ENCODE peak calls at places on chromosomes 4 and X, in seven cellular contexts. One of them, this sample, is unnamed.

GRCh38 chrX:25034889-25035288 is 19.1 kb upstream of the ARX start:
- DNase-seq in cardiac muscle cell: no peak
- DNase-seq in K562: no peak
- DNase-seq in CD8-positive, alpha-beta T cell: no peak
- DNase-seq in GM23338: peak
- DNase-seq in left ventricle myocardium inferior: no peak
- DNase-seq in suprapubic skin: no peak
- DNase-seq in this sample: no peak

GRCh38 chr4:18859468-18859867 is 837.9 kb upstream of the LCORL start:
- DNase-seq in GM23338: peak
- DNase-seq in suprapubic skin: no peak
- DNase-seq in left ventricle myocardium inferior: no peak
- DNase-seq in cardiac muscle cell: no peak
- DNase-seq in CD8-positive, alpha-beta T cell: no peak
- DNase-seq in K562: no peak
- DNase-seq in this sample: no peak

GRCh38 chr4:183183906-183184535 is 85.0 kb downstream of the WWC2 start:
- DNase-seq in GM23338: no peak
- DNase-seq in left ventricle myocardium inferior: no peak
- DNase-seq in K562: no peak
- DNase-seq in CD8-positive, alpha-beta T cell: no peak
- DNase-seq in cardiac muscle cell: no peak
- DNase-seq in suprapubic skin: no peak
- DNase-seq in this sample: no peak

GRCh38 chrX:30027636-30028035 is 187.7 kb upstream of the MAGEB2 start:
- DNase-seq in K562: no peak
- DNase-seq in GM23338: peak
- DNase-seq in CD8-positive, alpha-beta T cell: no peak
- DNase-seq in cardiac muscle cell: no peak
- DNase-seq in left ventricle myocardium inferior: no peak
- DNase-seq in suprapubic skin: no peak
- DNase-seq in this sample: no peak

GRCh38 chr4:38967260-38968095 is 64.7 kb downstream of the TMEM156 start:
- DNase-seq in cardiac muscle cell: no peak
- DNase-seq in CD8-positive, alpha-beta T cell: no peak
- DNase-seq in K562: no peak
- DNase-seq in suprapubic skin: no peak
- DNase-seq in GM23338: no peak
- DNase-seq in left ventricle myocardium inferior: no peak
- DNase-seq in this sample: peak

GRCh38 chrX:96835660-96836289 is 47.9 kb upstream of the RPA4 start:
- DNase-seq in cardiac muscle cell: no peak
- DNase-seq in left ventricle myocardium inferior: no peak
- DNase-seq in K562: no peak
- DNase-seq in GM23338: no peak
- DNase-seq in suprapubic skin: no peak
- DNase-seq in CD8-positive, alpha-beta T cell: no peak
- DNase-seq in this sample: no peak

GRCh38 chrX:65894138-65894537 is 145.7 kb downstream of the VSIG4 start:
- DNase-seq in GM23338: no peak
- DNase-seq in left ventricle myocardium inferior: no peak
- DNase-seq in CD8-positive, alpha-beta T cell: no peak
- DNase-seq in suprapubic skin: no peak
- DNase-seq in K562: no peak
- DNase-seq in cardiac muscle cell: no peak
- DNase-seq in this sample: no peak

GRCh38 chr4:153296424-153296823 is 48.1 kb upstream of the MND1 start:
- DNase-seq in GM23338: no peak
- DNase-seq in K562: no peak
- DNase-seq in left ventricle myocardium inferior: no peak
- DNase-seq in cardiac muscle cell: no peak
- DNase-seq in suprapubic skin: no peak
- DNase-seq in CD8-positive, alpha-beta T cell: no peak
- DNase-seq in this sample: peak

GRCh38 chrX:122092978-122093377 is 1045.6 kb downstream of the GLUD2 start:
- DNase-seq in K562: peak
- DNase-seq in cardiac muscle cell: no peak
- DNase-seq in suprapubic skin: no peak
- DNase-seq in CD8-positive, alpha-beta T cell: no peak
- DNase-seq in GM23338: no peak
- DNase-seq in left ventricle myocardium inferior: no peak
- DNase-seq in this sample: no peak

GRCh38 chr4:64617813-64618212 is 208.6 kb upstream of the TECRL start:
- DNase-seq in CD8-positive, alpha-beta T cell: no peak
- DNase-seq in GM23338: peak
- DNase-seq in K562: no peak
- DNase-seq in cardiac muscle cell: no peak
- DNase-seq in left ventricle myocardium inferior: no peak
- DNase-seq in suprapubic skin: no peak
- DNase-seq in this sample: no peak

GRCh38 chrX:139823806-139824205 is 109.0 kb downstream of the ATP11C start:
- DNase-seq in K562: no peak
- DNase-seq in suprapubic skin: no peak
- DNase-seq in GM23338: no peak
- DNase-seq in CD8-positive, alpha-beta T cell: no peak
- DNase-seq in left ventricle myocardium inferior: no peak
- DNase-seq in cardiac muscle cell: no peak
- DNase-seq in this sample: no peak

GRCh38 chr4:38013461-38014366 is 53.5 kb downstream of the PTTG2 start:
- DNase-seq in GM23338: no peak
- DNase-seq in cardiac muscle cell: no peak
- DNase-seq in left ventricle myocardium inferior: peak
- DNase-seq in CD8-positive, alpha-beta T cell: no peak
- DNase-seq in suprapubic skin: no peak
- DNase-seq in K562: no peak
- DNase-seq in this sample: no peak

GRCh38 chr4:87060957-87061356 is 126.1 kb downstream of the AFF1 start:
- DNase-seq in suprapubic skin: no peak
- DNase-seq in K562: no peak
- DNase-seq in CD8-positive, alpha-beta T cell: no peak
- DNase-seq in GM23338: no peak
- DNase-seq in cardiac muscle cell: no peak
- DNase-seq in left ventricle myocardium inferior: no peak
- DNase-seq in this sample: no peak

GRCh38 chrX:9862525-9862924 is 76.3 kb downstream of the SHROOM2 start:
- DNase-seq in left ventricle myocardium inferior: no peak
- DNase-seq in suprapubic skin: no peak
- DNase-seq in GM23338: no peak
- DNase-seq in CD8-positive, alpha-beta T cell: no peak
- DNase-seq in K562: no peak
- DNase-seq in cardiac muscle cell: no peak
- DNase-seq in this sample: no peak

GRCh38 chrX:37349131-37350033 is at the start of gene PRRG1:
- DNase-seq in K562: peak
- DNase-seq in CD8-positive, alpha-beta T cell: no peak
- DNase-seq in GM23338: peak
- DNase-seq in left ventricle myocardium inferior: peak
- DNase-seq in suprapubic skin: peak
- DNase-seq in cardiac muscle cell: peak
- DNase-seq in this sample: no peak

GRCh38 chrX:14398725-14399124 is 130.6 kb upstream of the GLRA2 start:
- DNase-seq in suprapubic skin: no peak
- DNase-seq in K562: no peak
- DNase-seq in CD8-positive, alpha-beta T cell: no peak
- DNase-seq in left ventricle myocardium inferior: no peak
- DNase-seq in cardiac muscle cell: no peak
- DNase-seq in GM23338: no peak
- DNase-seq in this sample: no peak

GRCh38 chr4:40377462-40378385 is 42.6 kb downstream of the CHRNA9 start:
- DNase-seq in GM23338: no peak
- DNase-seq in CD8-positive, alpha-beta T cell: no peak
- DNase-seq in left ventricle myocardium inferior: no peak
- DNase-seq in suprapubic skin: no peak
- DNase-seq in cardiac muscle cell: no peak
- DNase-seq in K562: no peak
- DNase-seq in this sample: no peak

GRCh38 chr4:19194672-19195071 is 1057.0 kb upstream of the SLIT2 start:
- DNase-seq in GM23338: peak
- DNase-seq in CD8-positive, alpha-beta T cell: no peak
- DNase-seq in left ventricle myocardium inferior: no peak
- DNase-seq in suprapubic skin: no peak
- DNase-seq in K562: no peak
- DNase-seq in cardiac muscle cell: no peak
- DNase-seq in this sample: no peak

GRCh38 chrX:11899091-11899490 is 141.1 kb downstream of the MSL3 start:
- DNase-seq in CD8-positive, alpha-beta T cell: no peak
- DNase-seq in cardiac muscle cell: no peak
- DNase-seq in suprapubic skin: no peak
- DNase-seq in K562: no peak
- DNase-seq in GM23338: no peak
- DNase-seq in left ventricle myocardium inferior: no peak
- DNase-seq in this sample: no peak

GRCh38 chrX:31213941-31214340 is 142.1 kb upstream of the FTHL17 start:
- DNase-seq in GM23338: peak
- DNase-seq in K562: peak
- DNase-seq in left ventricle myocardium inferior: no peak
- DNase-seq in CD8-positive, alpha-beta T cell: no peak
- DNase-seq in suprapubic skin: no peak
- DNase-seq in cardiac muscle cell: peak
- DNase-seq in this sample: no peak
- TF ChIP-seq CTCF in GM23338: peak
- TF ChIP-seq CTCF in K562: peak
- TF ChIP-seq CTCF in left ventricle myocardium inferior: peak
- TF ChIP-seq CTCF in CD8-positive, alpha-beta T cell: no peak
- TF ChIP-seq CTCF in suprapubic skin: peak
- TF ChIP-seq CTCF in cardiac muscle cell: peak
- TF ChIP-seq CTCF in this sample: peak

GRCh38 chrX:129785160-129785947 is 5.6 kb downstream of the SASH3 start:
- DNase-seq in suprapubic skin: no peak
- DNase-seq in K562: no peak
- DNase-seq in GM23338: no peak
- DNase-seq in left ventricle myocardium inferior: no peak
- DNase-seq in CD8-positive, alpha-beta T cell: no peak
- DNase-seq in cardiac muscle cell: no peak
- DNase-seq in this sample: no peak
- H3K4me3 ChIP-seq in suprapubic skin: no peak
- H3K4me3 ChIP-seq in K562: no peak
- H3K4me3 ChIP-seq in GM23338: no peak
- H3K4me3 ChIP-seq in left ventricle myocardium inferior: no peak
- H3K4me3 ChIP-seq in CD8-positive, alpha-beta T cell: peak
- H3K4me3 ChIP-seq in cardiac muscle cell: no peak
- H3K4me3 ChIP-seq in this sample: no peak

DNA sequence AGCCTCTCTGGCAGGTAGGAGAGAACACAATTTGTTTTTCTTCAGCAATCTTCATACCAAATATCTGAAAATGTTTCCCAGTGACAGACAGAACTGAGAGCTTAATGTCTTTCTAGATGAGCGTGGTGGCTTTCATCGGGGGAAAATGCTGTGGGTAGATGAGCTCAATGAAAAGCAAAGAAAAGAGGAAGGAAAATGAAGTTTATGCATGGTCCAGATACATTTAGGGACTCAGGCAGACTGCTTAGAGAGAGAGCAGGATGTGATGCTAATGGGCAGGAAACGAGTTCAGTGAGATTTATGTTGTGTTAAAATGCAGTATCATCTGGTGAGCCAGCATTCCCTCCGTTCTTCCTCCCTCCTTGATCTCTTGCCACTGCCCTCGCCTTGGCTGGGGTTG is 229.2 kb downstream of the GBA3 start:
- DNase-seq in CD8-positive, alpha-beta T cell: no peak
- DNase-seq in K562: no peak
- DNase-seq in suprapubic skin: no peak
- DNase-seq in GM23338: no peak
- DNase-seq in left ventricle myocardium inferior: no peak
- DNase-seq in cardiac muscle cell: no peak
- DNase-seq in this sample: no peak
- TF ChIP-seq CTCF in CD8-positive, alpha-beta T cell: no peak
- TF ChIP-seq CTCF in K562: no peak
- TF ChIP-seq CTCF in suprapubic skin: no peak
- TF ChIP-seq CTCF in GM23338: no peak
- TF ChIP-seq CTCF in left ventricle myocardium inferior: no peak
- TF ChIP-seq CTCF in cardiac muscle cell: no peak
- TF ChIP-seq CTCF in this sample: no peak

GRCh38 chr4:128636906-128637305 is 172.6 kb upstream of the JADE1 start:
- DNase-seq in K562: no peak
- DNase-seq in left ventricle myocardium inferior: no peak
- DNase-seq in CD8-positive, alpha-beta T cell: no peak
- DNase-seq in cardiac muscle cell: no peak
- DNase-seq in GM23338: peak
- DNase-seq in suprapubic skin: no peak
- DNase-seq in this sample: no peak

GRCh38 chr4:128639586-128640270 is 169.8 kb upstream of the JADE1 start:
- DNase-seq in left ventricle myocardium inferior: no peak
- DNase-seq in cardiac muscle cell: no peak
- DNase-seq in K562: no peak
- DNase-seq in CD8-positive, alpha-beta T cell: no peak
- DNase-seq in suprapubic skin: no peak
- DNase-seq in GM23338: no peak
- DNase-seq in this sample: no peak

GRCh38 chr4:128635141-128635911 is 174.2 kb upstream of the JADE1 start:
- DNase-seq in GM23338: no peak
- DNase-seq in suprapubic skin: no peak
- DNase-seq in K562: peak
- DNase-seq in CD8-positive, alpha-beta T cell: no peak
- DNase-seq in cardiac muscle cell: peak
- DNase-seq in left ventricle myocardium inferior: peak
- DNase-seq in this sample: no peak

GRCh38 chr4:128633067-128633466 is 176.4 kb upstream of the JADE1 start:
- DNase-seq in left ventricle myocardium inferior: no peak
- DNase-seq in GM23338: no peak
- DNase-seq in cardiac muscle cell: no peak
- DNase-seq in K562: no peak
- DNase-seq in CD8-positive, alpha-beta T cell: no peak
- DNase-seq in suprapubic skin: no peak
- DNase-seq in this sample: no peak

DNA sequence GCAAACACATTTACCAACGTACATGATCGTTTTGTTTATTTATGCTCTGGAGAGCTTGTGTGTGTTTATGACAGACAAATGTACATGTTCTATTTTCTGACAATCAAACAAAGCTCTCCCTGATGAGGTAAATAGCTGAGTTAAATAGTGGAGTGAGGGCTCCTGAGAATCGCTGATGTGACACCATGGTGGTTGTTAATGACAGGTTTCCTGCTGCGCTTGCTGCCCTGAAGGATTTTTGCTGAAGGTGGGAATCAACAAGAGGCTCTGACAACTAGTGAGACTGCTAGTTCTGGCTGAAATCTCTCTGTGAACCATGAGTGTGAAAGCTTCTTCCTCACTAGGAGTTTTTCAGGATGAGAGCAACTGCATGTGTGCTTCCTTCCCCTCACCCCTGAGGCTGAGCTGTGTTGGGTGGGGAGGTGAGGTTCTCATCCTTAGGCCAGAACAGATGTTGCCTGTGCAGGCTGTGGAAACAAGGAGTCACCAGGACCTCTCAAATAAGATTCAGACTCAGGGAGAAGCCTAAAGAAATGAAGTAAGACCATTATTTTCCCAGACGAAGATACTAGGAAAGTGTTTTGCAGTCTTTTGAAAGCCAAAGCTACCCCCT is 173.5 kb upstream of the JADE1 start:
- DNase-seq in GM23338: no peak
- DNase-seq in cardiac muscle cell: peak
- DNase-seq in suprapubic skin: no peak
- DNase-seq in K562: no peak
- DNase-seq in CD8-positive, alpha-beta T cell: no peak
- DNase-seq in left ventricle myocardium inferior: no peak
- DNase-seq in this sample: no peak
- H3K4me3 ChIP-seq in GM23338: no peak
- H3K4me3 ChIP-seq in cardiac muscle cell: no peak
- H3K4me3 ChIP-seq in suprapubic skin: no peak
- H3K4me3 ChIP-seq in K562: no peak
- H3K4me3 ChIP-seq in CD8-positive, alpha-beta T cell: no peak
- H3K4me3 ChIP-seq in left ventricle myocardium inferior: no peak
- H3K4me3 ChIP-seq in this sample: no peak

GRCh38 chrX:57918750-57919436 is 8.6 kb upstream of the ZXDA start:
- DNase-seq in GM23338: peak
- DNase-seq in K562: no peak
- DNase-seq in CD8-positive, alpha-beta T cell: no peak
- DNase-seq in left ventricle myocardium inferior: peak
- DNase-seq in suprapubic skin: no peak
- DNase-seq in cardiac muscle cell: peak
- DNase-seq in this sample: no peak
- TF ChIP-seq CTCF in GM23338: peak
- TF ChIP-seq CTCF in K562: peak
- TF ChIP-seq CTCF in CD8-positive, alpha-beta T cell: peak
- TF ChIP-seq CTCF in left ventricle myocardium inferior: peak
- TF ChIP-seq CTCF in suprapubic skin: peak
- TF ChIP-seq CTCF in cardiac muscle cell: peak
- TF ChIP-seq CTCF in this sample: peak